ENCODE peak calls at places on chromosomes 3 and 15, in four cellular contexts. D is fibroblast of gingiva, F is AG08396, U is omental fat pad. P is an unnamed sample.

GRCh38 chr15:94395626-94396025 is 164.3 kb downstream of the MCTP2 start:
- DNase-seq in D (peak), F (no peak), U (no peak), P (no peak)

GRCh38 chr15:75156306-75157215 is 45.1 kb upstream of the C15orf39 start:
- DNase-seq in D (no peak), F (no peak), U (no peak), P (no peak)

GRCh38 chr3:59313365-59313764 is 263.5 kb upstream of the CFAP20DC start:
- DNase-seq in D (peak), F (peak), U (no peak), P (no peak)

GRCh38 chr3:139664958-139665357 is 12.8 kb downstream of the NMNAT3 start:
- DNase-seq in D (no peak), F (no peak), U (no peak), P (no peak)

GRCh38 chr3:52845691-52846426 is 11.0 kb upstream of the MUSTN1 start:
- DNase-seq in D (no peak), F (no peak), U (no peak), P (no peak)

GRCh38 chr3:43689766-43690399 is 855 bp upstream of the ABHD5 start:
- DNase-seq in D (no peak), F (no peak), U (no peak), P (no peak)

GRCh38 chr3:149771652-149772271 is 19.5 kb upstream of the COMMD2 start:
- DNase-seq in D (peak), F (peak), U (peak), P (no peak)

GRCh38 chr3:23968467-23969184 is 23.5 kb downstream of the NR1D2 start:
- DNase-seq in D (peak), F (no peak), U (no peak), P (no peak)

GRCh38 chr3:128911911-128912310 is 32.5 kb downstream of the ACAD9 start:
- DNase-seq in D (no peak), F (no peak), U (no peak), P (no peak)

GRCh38 chr15:65789759-65790158 is 2.3 kb downstream of the DENND4A start:
- DNase-seq in D (no peak), F (no peak), U (no peak), P (no peak)

GRCh38 chr3:42980909-42981308 is 1.8 kb downstream of the GASK1A start:
- DNase-seq in D (peak), F (no peak), U (no peak), P (no peak)

GRCh38 chr3:100335137-100335833 is 728 bp downstream of the NIT2 start:
- DNase-seq in D (no peak), F (peak), U (peak), P (no peak)

GRCh38 chr15:23877502-23878412 is 190.7 kb upstream of the NDN start:
- DNase-seq in D (no peak), F (peak), U (no peak), P (no peak)

GRCh38 chr3:188881954-188882641 is 289.7 kb upstream of the TPRG1 start:
- DNase-seq in D (peak), F (peak), U (no peak), P (no peak)

GRCh38 chr3:150142936-150143335 is 172.2 kb upstream of the PFN2 start:
- DNase-seq in D (no peak), F (no peak), U (no peak), P (no peak)

GRCh38 chr3:43838877-43839276 is 148.1 kb downstream of the ABHD5 start:
- DNase-seq in D (no peak), F (no peak), U (no peak), P (no peak)

GRCh38 chr3:56025316-56025715 is 443.0 kb downstream of the ERC2 start:
- DNase-seq in D (no peak), F (no peak), U (no peak), P (no peak)

GRCh38 chr3:119403201-119403600 is 60.2 kb downstream of the TMEM39A start:
- DNase-seq in D (no peak), F (no peak), U (no peak), P (no peak)